ENCODE peak calls at places on chromosomes 3 and 15, in six cellular contexts. One of them, this sample, is unnamed. For H3K9me3, the result is how much of the 10 kb centered on the place peaks cover.

GRCh38 chr3:16900779-16901440 is 16.2 kb downstream of the PLCL2 start:
- ATAC-seq in HCT116: no peak
- ATAC-seq in heart right ventricle: no peak
- ATAC-seq in left lung: no peak
- ATAC-seq in right cardiac atrium: no peak
- ATAC-seq in psoas muscle: no peak
- ATAC-seq in this sample: no peak

GRCh38 chr3:141320399-141321108 is 47.8 kb upstream of the ZBTB38 start:
- ATAC-seq in left lung: peak
- ATAC-seq in HCT116: peak
- ATAC-seq in heart right ventricle: no peak
- ATAC-seq in psoas muscle: no peak
- ATAC-seq in right cardiac atrium: no peak
- ATAC-seq in this sample: no peak

GRCh38 chr3:66411436-66411835 is 89.4 kb downstream of the LRIG1 start:
- ATAC-seq in HCT116: no peak
- ATAC-seq in heart right ventricle: peak
- ATAC-seq in psoas muscle: peak
- ATAC-seq in left lung: no peak
- ATAC-seq in right cardiac atrium: peak
- ATAC-seq in this sample: no peak

GRCh38 chr3:112357888-112358287 is 24.9 kb downstream of the CD200 start:
- ATAC-seq in left lung: peak
- ATAC-seq in HCT116: no peak
- ATAC-seq in right cardiac atrium: no peak
- ATAC-seq in heart right ventricle: peak
- ATAC-seq in psoas muscle: no peak
- ATAC-seq in this sample: no peak

GRCh38 chr3:186821429-186822367 is 15.4 kb upstream of the RFC4 start:
- ATAC-seq in HCT116: peak
- ATAC-seq in right cardiac atrium: no peak
- ATAC-seq in psoas muscle: peak
- ATAC-seq in heart right ventricle: no peak
- ATAC-seq in left lung: peak
- ATAC-seq in this sample: no peak

GRCh38 chr3:136728434-136728833 is 23.7 kb downstream of the STAG1 start:
- ATAC-seq in right cardiac atrium: no peak
- ATAC-seq in HCT116: no peak
- ATAC-seq in psoas muscle: no peak
- ATAC-seq in left lung: no peak
- ATAC-seq in heart right ventricle: no peak
- ATAC-seq in this sample: no peak

GRCh38 chr3:45986303-45986982 is 9.2 kb downstream of the FYCO1 start:
- ATAC-seq in right cardiac atrium: peak
- ATAC-seq in left lung: peak
- ATAC-seq in HCT116: no peak
- ATAC-seq in heart right ventricle: peak
- ATAC-seq in psoas muscle: peak
- ATAC-seq in this sample: peak

GRCh38 chr3:46988616-46989015 is 9.2 kb downstream of the NBEAL2 start:
- ATAC-seq in left lung: no peak
- ATAC-seq in heart right ventricle: no peak
- ATAC-seq in right cardiac atrium: no peak
- ATAC-seq in psoas muscle: no peak
- ATAC-seq in HCT116: no peak
- ATAC-seq in this sample: no peak

GRCh38 chr3:190017575-190018288 is 103.0 kb downstream of the P3H2 start:
- ATAC-seq in left lung: peak
- ATAC-seq in heart right ventricle: no peak
- ATAC-seq in HCT116: peak
- ATAC-seq in psoas muscle: no peak
- ATAC-seq in right cardiac atrium: no peak
- ATAC-seq in this sample: no peak

GRCh38 chr15:84648539-84648938 is 5.5 kb downstream of the WDR73 start:
- ATAC-seq in heart right ventricle: no peak
- ATAC-seq in left lung: peak
- ATAC-seq in HCT116: no peak
- ATAC-seq in psoas muscle: peak
- ATAC-seq in right cardiac atrium: no peak
- ATAC-seq in this sample: no peak

GRCh38 chr3:6062226-6063187 is 798.4 kb upstream of the GRM7 start:
- ATAC-seq in heart right ventricle: no peak
- ATAC-seq in HCT116: no peak
- ATAC-seq in left lung: no peak
- ATAC-seq in psoas muscle: no peak
- ATAC-seq in right cardiac atrium: no peak
- ATAC-seq in this sample: no peak

GRCh38 chr3:15360786-15361493 is 28.6 kb upstream of the SH3BP5 start:
- ATAC-seq in heart right ventricle: no peak
- ATAC-seq in HCT116: no peak
- ATAC-seq in right cardiac atrium: peak
- ATAC-seq in psoas muscle: no peak
- ATAC-seq in left lung: peak
- ATAC-seq in this sample: no peak

GRCh38 chr3:53238051-53238850 is 17.6 kb downstream of the TKT start:
- ATAC-seq in heart right ventricle: no peak
- ATAC-seq in right cardiac atrium: peak
- ATAC-seq in psoas muscle: no peak
- ATAC-seq in left lung: peak
- ATAC-seq in HCT116: peak
- ATAC-seq in this sample: peak

GRCh38 chr3:43345246-43345645 is 58.9 kb downstream of the SNRK start:
- ATAC-seq in left lung: no peak
- ATAC-seq in heart right ventricle: no peak
- ATAC-seq in HCT116: no peak
- ATAC-seq in right cardiac atrium: no peak
- ATAC-seq in psoas muscle: no peak
- ATAC-seq in this sample: no peak

DNA sequence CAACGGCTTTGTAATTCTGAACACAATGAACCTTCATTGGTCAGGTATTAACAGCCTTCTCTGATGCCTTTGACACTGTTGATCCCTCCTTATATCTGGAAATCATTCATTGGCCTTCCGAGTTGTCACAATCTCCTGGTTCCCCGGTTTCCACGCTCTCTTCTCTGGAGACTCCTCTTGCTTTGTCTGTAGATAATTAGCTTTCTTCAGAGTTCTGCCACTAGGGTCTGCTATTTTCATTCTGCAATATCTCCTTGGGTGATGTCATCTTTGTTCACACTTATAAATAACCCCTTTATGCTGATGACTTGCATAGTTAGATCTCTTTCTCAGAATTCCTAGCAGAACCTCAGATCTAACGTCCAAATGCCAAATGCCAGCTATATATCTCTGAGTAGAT is 583.8 kb upstream of the ZNF717 start:
- ATAC-seq in HCT116: no peak
- ATAC-seq in psoas muscle: no peak
- ATAC-seq in left lung: no peak
- ATAC-seq in heart right ventricle: no peak
- ATAC-seq in right cardiac atrium: no peak
- ATAC-seq in this sample: no peak
- H3K9me3 ChIP-seq in HCT116: under half
- H3K9me3 ChIP-seq in psoas muscle: under half
- H3K9me3 ChIP-seq in left lung: under half
- H3K9me3 ChIP-seq in heart right ventricle: under half
- H3K9me3 ChIP-seq in right cardiac atrium: under half
- H3K9me3 ChIP-seq in this sample: under half

GRCh38 chr3:31274406-31275024 is 258.2 kb upstream of the STT3B start:
- ATAC-seq in heart right ventricle: no peak
- ATAC-seq in psoas muscle: no peak
- ATAC-seq in HCT116: no peak
- ATAC-seq in left lung: peak
- ATAC-seq in right cardiac atrium: peak
- ATAC-seq in this sample: peak
- H3K4me3 ChIP-seq in heart right ventricle: no peak
- H3K4me3 ChIP-seq in psoas muscle: no peak
- H3K4me3 ChIP-seq in HCT116: no peak
- H3K4me3 ChIP-seq in left lung: no peak
- H3K4me3 ChIP-seq in right cardiac atrium: no peak
- H3K4me3 ChIP-seq in this sample: no peak

GRCh38 chr3:138649134-138649533 is 40.6 kb downstream of the FAIM start:
- ATAC-seq in HCT116: no peak
- ATAC-seq in heart right ventricle: no peak
- ATAC-seq in psoas muscle: no peak
- ATAC-seq in left lung: no peak
- ATAC-seq in right cardiac atrium: peak
- ATAC-seq in this sample: no peak

GRCh38 chr3:138642226-138642926 is 33.8 kb downstream of the FAIM start:
- ATAC-seq in heart right ventricle: no peak
- ATAC-seq in psoas muscle: no peak
- ATAC-seq in HCT116: no peak
- ATAC-seq in left lung: no peak
- ATAC-seq in right cardiac atrium: no peak
- ATAC-seq in this sample: no peak

GRCh38 chr3:138646527-138646926 is 38.0 kb downstream of the FAIM start:
- ATAC-seq in right cardiac atrium: no peak
- ATAC-seq in psoas muscle: no peak
- ATAC-seq in heart right ventricle: no peak
- ATAC-seq in HCT116: no peak
- ATAC-seq in left lung: no peak
- ATAC-seq in this sample: no peak

GRCh38 chr3:138642927-138643253 is 34.3 kb downstream of the FAIM start:
- ATAC-seq in psoas muscle: no peak
- ATAC-seq in HCT116: no peak
- ATAC-seq in left lung: no peak
- ATAC-seq in heart right ventricle: no peak
- ATAC-seq in right cardiac atrium: no peak
- ATAC-seq in this sample: no peak

DNA sequence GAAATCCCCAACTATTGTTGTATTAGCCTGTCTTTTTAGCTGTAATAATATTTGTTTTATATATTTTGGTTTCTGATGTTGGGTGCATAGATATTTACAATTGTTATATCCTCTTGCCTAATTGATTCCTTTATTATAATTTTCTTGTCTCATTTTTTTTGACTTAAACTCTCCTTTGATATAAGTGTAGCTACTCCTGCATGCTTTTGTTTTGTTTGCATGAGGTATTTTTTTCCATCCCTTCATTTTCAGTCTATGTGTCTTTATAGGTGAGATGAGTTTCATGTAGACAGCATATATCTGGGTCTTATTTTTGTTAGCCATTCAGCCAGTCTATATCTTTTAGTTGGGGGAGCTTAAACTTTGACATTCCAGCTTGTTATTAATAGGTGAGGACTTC is 37.4 kb downstream of the FAIM start:
- ATAC-seq in right cardiac atrium: no peak
- ATAC-seq in psoas muscle: no peak
- ATAC-seq in HCT116: no peak
- ATAC-seq in heart right ventricle: no peak
- ATAC-seq in left lung: no peak
- ATAC-seq in this sample: no peak
- H3K9me3 ChIP-seq in right cardiac atrium: under half
- H3K9me3 ChIP-seq in psoas muscle: under half
- H3K9me3 ChIP-seq in HCT116: under half
- H3K9me3 ChIP-seq in heart right ventricle: under half
- H3K9me3 ChIP-seq in left lung: half or more
- H3K9me3 ChIP-seq in this sample: under half

GRCh38 chr3:120908030-120908802 is at the start of gene STXBP5L:
- ATAC-seq in psoas muscle: peak
- ATAC-seq in left lung: peak
- ATAC-seq in right cardiac atrium: peak
- ATAC-seq in heart right ventricle: peak
- ATAC-seq in HCT116: peak
- ATAC-seq in this sample: peak

GRCh38 chr3:120909602-120909878 is 1.5 kb downstream of the STXBP5L start:
- ATAC-seq in left lung: no peak
- ATAC-seq in psoas muscle: no peak
- ATAC-seq in heart right ventricle: no peak
- ATAC-seq in right cardiac atrium: no peak
- ATAC-seq in HCT116: no peak
- ATAC-seq in this sample: no peak

GRCh38 chr3:120908803-120909601 is 997 bp downstream of the STXBP5L start:
- ATAC-seq in right cardiac atrium: no peak
- ATAC-seq in left lung: no peak
- ATAC-seq in HCT116: no peak
- ATAC-seq in psoas muscle: no peak
- ATAC-seq in heart right ventricle: no peak
- ATAC-seq in this sample: no peak

DNA sequence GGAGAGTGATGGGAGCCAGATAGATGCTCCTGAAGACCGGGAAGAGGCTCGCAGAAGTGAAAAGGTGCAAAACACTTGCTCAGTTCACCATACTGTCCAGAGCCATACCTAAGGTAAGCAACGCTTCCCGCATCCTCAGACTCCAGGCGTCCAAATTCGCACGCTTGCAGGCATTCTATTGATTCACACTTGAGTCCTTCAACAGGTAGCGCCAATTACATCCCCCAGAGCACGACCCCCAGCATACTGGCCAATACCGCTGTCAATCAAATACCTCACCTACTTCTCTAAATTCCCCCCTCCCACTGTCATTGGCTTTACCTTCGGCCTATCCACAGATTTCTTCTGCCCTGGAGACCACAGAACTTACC is 361 bp upstream of the STXBP5L start:
- ATAC-seq in psoas muscle: no peak
- ATAC-seq in heart right ventricle: no peak
- ATAC-seq in right cardiac atrium: no peak
- ATAC-seq in HCT116: no peak
- ATAC-seq in left lung: no peak
- ATAC-seq in this sample: no peak
- H3K4me3 ChIP-seq in psoas muscle: peak
- H3K4me3 ChIP-seq in heart right ventricle: no peak
- H3K4me3 ChIP-seq in right cardiac atrium: peak
- H3K4me3 ChIP-seq in HCT116: no peak
- H3K4me3 ChIP-seq in left lung: no peak
- H3K4me3 ChIP-seq in this sample: peak

This sample was measured in gastroesophageal sphincter.